ENCODE peak calls at places on chromosomes 13 and 19, in nine cellular contexts. Q, O, J, L, F, V, W, Z and A are unnamed samples.

GRCh38 chr13:75226092-75226491 is 255.9 kb downstream of the TBC1D4 start:
- DNase-seq in V (no peak), L (no peak), Q (peak; percentile 78), F (peak; percentile 55), Z (no peak), W (no peak), J (no peak), O (no peak), A (no peak)

GRCh38 chr19:37511821-37512220 is 5.1 kb downstream of the ZNF793 start:
- DNase-seq in Q (no peak), V (no peak), J (no peak), L (no peak), W (no peak), Z (no peak), F (no peak), O (no peak), A (no peak)

GRCh38 chr19:15467734-15468214 is 3.4 kb upstream of the RASAL3 start:
- DNase-seq in F (no peak), V (peak; percentile 12), Z (no peak), J (no peak), Q (peak; percentile 23), W (no peak), L (no peak), O (no peak), A (no peak)

GRCh38 chr19:13034636-13035035 is 39.4 kb downstream of the NFIX start:
- DNase-seq in F (no peak), Z (no peak), O (no peak), V (no peak), L (no peak), W (no peak), J (no peak), Q (no peak), A (no peak)

GRCh38 chr13:33286143-33286542 is 588 bp upstream of the STARD13 start:
- DNase-seq in V (no peak), O (no peak), Z (no peak), L (no peak), Q (no peak), W (peak; percentile 15), F (no peak), J (no peak), A (no peak)

GRCh38 chr13:83007226-83007625 is 875.0 kb downstream of the SLITRK1 start:
- DNase-seq in W (no peak), Q (no peak), Z (no peak), V (no peak), J (no peak), F (no peak), O (no peak), L (no peak), A (no peak)

GRCh38 chr19:58361900-58362271 is 665 bp downstream of the ZNF497 start:
- DNase-seq in W (no peak), Q (peak; percentile 91), O (peak; percentile 63), Z (no peak), F (no peak), V (no peak), L (no peak), J (peak; percentile 61), A (no peak)

GRCh38 chr13:39565036-39565949 is 37.7 kb downstream of the LHFPL6 start:
- DNase-seq in V (no peak), O (peak; percentile 30), J (no peak), Z (no peak), Q (no peak), L (peak; percentile 88), W (no peak), F (peak; percentile 98), A (no peak)

GRCh38 chr13:20492036-20492435 is 33.6 kb downstream of the CRYL1 start:
- DNase-seq in J (no peak), O (no peak), V (no peak), W (no peak), L (no peak), F (peak; percentile 14), Z (no peak), Q (no peak), A (no peak)

GRCh38 chr13:33119886-33120543 is 103.8 kb downstream of the KL start:
- DNase-seq in F (peak; percentile 79), V (no peak), O (no peak), J (no peak), W (no peak), Q (no peak), Z (no peak), L (no peak), A (no peak)

GRCh38 chr19:18364826-18365528 is 21.0 kb upstream of the GDF15 start:
- DNase-seq in O (peak; percentile 95), L (peak; percentile 98), J (no peak), Q (peak; percentile 93), F (peak; percentile 100), W (peak; percentile 81), Z (no peak), V (no peak), A (no peak)

GRCh38 chr13:50119593-50119992 is 104.3 kb downstream of the KCNRG start:
- DNase-seq in L (no peak), Q (no peak), V (no peak), F (no peak), W (no peak), O (no peak), Z (no peak), J (no peak), A (no peak)

GRCh38 chr13:26557393-26558073 is at the start of gene WASF3:
- DNase-seq in Z (no peak), Q (peak; percentile 98), F (peak; percentile 90), J (peak; percentile 54), V (peak; percentile 94), L (peak; percentile 64), O (peak; percentile 96), W (peak; percentile 94), A (peak; percentile 98)

GRCh38 chr19:5352229-5352763 is 11.7 kb upstream of the PTPRS start:
- DNase-seq in O (no peak), V (no peak), Z (no peak), F (peak; percentile 46), J (no peak), W (no peak), Q (no peak), L (no peak), A (no peak)

GRCh38 chr19:10603873-10604459 is 16.9 kb upstream of the AP1M2 start:
- DNase-seq in F (no peak), L (no peak), Z (no peak), V (no peak), O (no peak), W (no peak), J (peak; percentile 72), Q (no peak), A (no peak)

GRCh38 chr13:25683056-25683455 is 311.3 kb downstream of the ATP8A2 start:
- DNase-seq in V (no peak), F (no peak), J (no peak), W (no peak), Q (no peak), L (no peak), Z (no peak), O (no peak), A (no peak)

GRCh38 chr19:17052439-17052838 is 22.8 kb downstream of the HAUS8 start:
- DNase-seq in L (peak; percentile 14), W (no peak), Q (no peak), Z (no peak), F (peak; percentile 44), J (no peak), V (no peak), O (peak; percentile 67), A (peak; percentile 48)

DNA sequence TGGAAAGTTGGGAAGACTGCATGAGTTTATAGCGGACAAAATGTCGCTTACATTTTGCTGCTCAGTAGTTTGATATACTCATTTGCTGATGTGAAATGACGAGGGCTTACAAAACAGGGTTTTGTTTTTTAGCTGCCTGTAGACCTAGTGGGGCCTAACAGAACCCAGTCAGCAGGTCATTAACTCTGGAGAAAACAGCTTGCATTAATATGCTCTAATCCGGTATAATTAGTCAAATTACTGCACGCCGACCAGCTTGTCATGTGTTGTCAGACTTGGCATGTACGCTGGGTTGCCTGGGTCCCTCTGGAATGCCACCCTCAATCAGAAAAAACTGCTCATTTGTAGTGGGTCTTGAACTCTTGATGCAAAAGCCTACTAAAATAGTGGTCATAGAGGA is 37.7 kb upstream of the MAB21L1 start:
- DNase-seq in Z (no peak), W (no peak), Q (no peak), V (no peak), F (peak; percentile 1), O (no peak), J (no peak), L (no peak), A (no peak)
- TF ChIP-seq CTCF in Z (no peak), W (no peak), Q (no peak), V (no peak), F (no peak), O (no peak), J (no peak), L (no peak), A (no peak)

DNA sequence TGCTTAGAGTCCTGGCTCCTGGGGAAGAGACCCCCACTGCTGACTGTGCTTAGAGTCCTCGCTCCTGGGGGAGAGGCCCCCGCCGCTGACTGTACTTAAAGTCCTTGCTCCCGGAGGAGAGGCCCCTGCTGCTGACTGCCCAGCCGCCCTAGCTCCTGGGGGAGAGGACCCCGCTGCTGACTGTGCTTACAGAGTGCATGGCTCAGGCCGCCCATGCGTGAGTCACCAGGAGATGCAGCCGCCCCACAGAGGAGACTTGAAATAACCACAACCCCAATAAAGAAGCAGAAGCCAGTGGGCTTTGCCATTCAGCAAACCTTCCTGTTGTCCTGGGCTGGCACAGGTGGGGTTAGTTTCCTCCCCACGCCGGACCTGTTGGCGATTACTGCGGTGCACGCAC is 79.2 kb upstream of the C13orf46 start:
- DNase-seq in F (peak; percentile 85), W (no peak), J (no peak), V (no peak), Z (no peak), L (no peak), Q (peak; percentile 57), O (no peak), A (no peak)
- TF ChIP-seq CTCF in F (no peak), W (no peak), J (no peak), V (no peak), Z (no peak), L (no peak), Q (no peak), O (no peak), A (no peak)

DNA sequence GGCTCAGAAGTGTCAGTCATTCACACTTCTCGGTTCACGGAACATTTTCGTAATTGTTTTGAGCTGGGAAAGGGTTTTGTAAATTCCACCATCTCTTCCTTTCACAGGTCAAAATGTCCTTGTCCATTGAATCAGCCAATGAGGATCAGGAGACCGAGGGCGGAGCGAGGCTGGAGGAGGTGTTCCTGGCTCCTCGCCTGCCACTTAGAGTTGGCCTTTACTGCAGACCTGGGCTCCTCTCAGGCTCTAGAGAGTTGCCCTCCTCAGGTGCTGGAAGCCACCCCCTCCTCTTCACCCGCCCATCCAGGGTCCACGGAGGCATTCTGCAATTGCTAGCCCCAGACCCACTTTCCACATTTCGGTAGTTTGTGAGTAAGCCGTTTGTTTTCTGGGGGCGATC is 370.4 kb downstream of the IRS2 start:
- DNase-seq in L (no peak), Z (no peak), V (no peak), Q (no peak), J (no peak), F (no peak), O (no peak), W (no peak), A (no peak)
- TF ChIP-seq CTCF in L (no peak), Z (no peak), V (no peak), Q (no peak), J (no peak), F (no peak), O (no peak), W (no peak), A (no peak)

DNA sequence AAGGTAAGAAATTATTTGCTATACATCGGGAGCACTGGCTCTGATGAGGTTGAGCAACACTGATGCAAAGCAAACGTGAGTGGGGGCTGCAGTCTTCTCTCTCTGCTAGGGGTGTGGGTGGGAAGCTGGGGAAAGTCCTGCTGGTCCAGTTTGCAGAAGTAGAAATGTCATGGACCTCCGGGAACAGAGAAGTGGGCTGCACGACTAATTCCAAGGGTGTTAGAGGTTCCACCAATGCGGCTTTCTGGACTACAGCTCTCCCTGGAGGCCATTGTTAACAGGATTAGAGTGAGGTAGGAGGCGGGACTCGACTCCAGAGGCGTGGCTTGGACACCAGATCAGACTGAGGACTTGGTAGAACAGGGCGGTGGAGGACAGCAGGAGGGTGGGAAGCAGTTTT is 5.7 kb upstream of the FBXO27 start:
- DNase-seq in Z (no peak), Q (no peak), F (peak; percentile 35), L (no peak), V (peak; percentile 48), W (no peak), J (no peak), O (no peak), A (peak; percentile 47)
- TF ChIP-seq CTCF in Z (no peak), Q (peak; percentile 22), F (peak; percentile 26), L (no peak), V (peak; percentile 32), W (no peak), J (no peak), O (no peak), A (no peak)